ENCODE peak calls at places on chromosomes 6 and 20, in six cellular contexts. J, N, R, B, K and V are unnamed samples.
A peak's percentile ranks its signal among the peaks of the same experiment; 100 is the strongest.

GRCh38 chr20:14332796-14333345 is 4.5 kb downstream of the FLRT3 start:
- DNase-seq in J (no peak), R (no peak), K (no peak), N (no peak), B (no peak), V (no peak)

GRCh38 chr20:49775229-49775693 is 37.4 kb upstream of the SLC9A8 start:
- DNase-seq in J (peak; percentile 72), B (no peak), R (peak; percentile 97), N (peak; percentile 22), K (peak; percentile 98), V (peak; percentile 24)

GRCh38 chr6:2237001-2237400 is 8.4 kb downstream of the GMDS start:
- DNase-seq in R (no peak), N (no peak), K (peak; percentile 90), B (no peak), J (no peak), V (peak; percentile 59)

GRCh38 chr6:139536751-139537617 is 162.5 kb upstream of the CITED2 start:
- DNase-seq in K (peak; percentile 30), N (no peak), J (no peak), R (no peak), B (no peak), V (no peak)

GRCh38 chr6:85464260-85464644 is 14.4 kb downstream of the NT5E start:
- DNase-seq in N (no peak), K (peak; percentile 98), J (no peak), B (no peak), R (peak; percentile 91), V (peak; percentile 88)

GRCh38 chr6:99354983-99355382 is 5.5 kb upstream of the FAXC start:
- DNase-seq in J (no peak), R (no peak), K (no peak), B (no peak), N (no peak), V (no peak)

GRCh38 chr20:33803921-33804337 is 7.2 kb upstream of the CHMP4B start:
- DNase-seq in B (no peak), N (no peak), J (no peak), R (no peak), K (peak; percentile 80), V (peak; percentile 19)

GRCh38 chr6:37077459-37078296 is 72.2 kb downstream of the FGD2 start:
- DNase-seq in R (no peak), B (peak; percentile 35), J (no peak), K (peak; percentile 93), N (peak; percentile 63), V (peak; percentile 94)

GRCh38 chr6:80639243-80639642 is 532.8 kb downstream of the BCKDHB start:
- DNase-seq in J (no peak), B (no peak), R (no peak), K (peak; percentile 25), N (no peak), V (no peak)

GRCh38 chr6:150813319-150813992 is 52.0 kb upstream of the MTHFD1L start:
- DNase-seq in R (no peak), K (peak; percentile 54), N (no peak), B (no peak), J (no peak), V (no peak)

GRCh38 chr6:34391711-34392496 is 565 bp downstream of the NUDT3 start:
- DNase-seq in K (peak; percentile 42), N (peak; percentile 19), B (peak; percentile 74), J (peak; percentile 85), R (no peak), V (no peak)

GRCh38 chr20:51354769-51355319 is 187.7 kb downstream of the NFATC2 start:
- DNase-seq in R (no peak), N (no peak), K (no peak), B (no peak), J (no peak), V (no peak)

GRCh38 chr20:40687384-40688128 is 1.5 kb downstream of the MAFB start:
- DNase-seq in N (peak; percentile 79), B (peak; percentile 67), R (no peak), J (no peak), K (peak; percentile 22), V (no peak)

GRCh38 chr6:38319259-38320255 is 320.2 kb downstream of the BTBD9 start:
- DNase-seq in J (no peak), B (no peak), R (no peak), N (no peak), K (no peak), V (no peak)

GRCh38 chr6:37731888-37732287 is 34.2 kb upstream of the MDGA1 start:
- DNase-seq in R (no peak), N (no peak), B (no peak), J (peak; percentile 82), K (no peak), V (no peak)

GRCh38 chr20:12927489-12927888 is 81.3 kb upstream of the SPTLC3 start:
- DNase-seq in J (no peak), B (no peak), K (no peak), R (no peak), N (no peak), V (no peak)

GRCh38 chr6:21887301-21888185 is 294.0 kb downstream of the SOX4 start:
- DNase-seq in B (no peak), N (no peak), K (peak; percentile 40), R (no peak), J (no peak), V (peak; percentile 11)

GRCh38 chr6:116685437-116685993 is 4.5 kb downstream of the KPNA5 start:
- DNase-seq in R (no peak), B (no peak), K (no peak), J (no peak), N (no peak), V (no peak)

GRCh38 chr6:10033223-10033829 is 381.5 kb downstream of the TFAP2A start:
- DNase-seq in K (peak; percentile 1), J (no peak), R (peak; percentile 70), N (no peak), B (no peak), V (no peak)

GRCh38 chr6:72819609-72820008 is 197.7 kb downstream of the KCNQ5 start:
- DNase-seq in N (no peak), K (no peak), B (no peak), R (no peak), J (peak; percentile 3), V (no peak)

GRCh38 chr6:89508755-89509563 is 76.0 kb downstream of the ANKRD6 start:
- DNase-seq in K (peak; percentile 8), R (no peak), N (no peak), J (no peak), B (no peak), V (no peak)

GRCh38 chr20:57224641-57225138 is 41.8 kb downstream of the BMP7 start:
- DNase-seq in R (no peak), B (no peak), N (peak; percentile 25), J (no peak), K (no peak), V (no peak)

GRCh38 chr20:42483694-42484303 is 705.9 kb downstream of the PTPRT start:
- DNase-seq in N (no peak), R (no peak), K (no peak), J (peak; percentile 67), B (peak; percentile 53), V (no peak)

GRCh38 chr6:44126320-44127149 is 717 bp downstream of the MRPL14 start:
- DNase-seq in K (peak; percentile 68), J (peak; percentile 84), N (peak; percentile 33), R (no peak), B (peak; percentile 77), V (no peak)

DNA sequence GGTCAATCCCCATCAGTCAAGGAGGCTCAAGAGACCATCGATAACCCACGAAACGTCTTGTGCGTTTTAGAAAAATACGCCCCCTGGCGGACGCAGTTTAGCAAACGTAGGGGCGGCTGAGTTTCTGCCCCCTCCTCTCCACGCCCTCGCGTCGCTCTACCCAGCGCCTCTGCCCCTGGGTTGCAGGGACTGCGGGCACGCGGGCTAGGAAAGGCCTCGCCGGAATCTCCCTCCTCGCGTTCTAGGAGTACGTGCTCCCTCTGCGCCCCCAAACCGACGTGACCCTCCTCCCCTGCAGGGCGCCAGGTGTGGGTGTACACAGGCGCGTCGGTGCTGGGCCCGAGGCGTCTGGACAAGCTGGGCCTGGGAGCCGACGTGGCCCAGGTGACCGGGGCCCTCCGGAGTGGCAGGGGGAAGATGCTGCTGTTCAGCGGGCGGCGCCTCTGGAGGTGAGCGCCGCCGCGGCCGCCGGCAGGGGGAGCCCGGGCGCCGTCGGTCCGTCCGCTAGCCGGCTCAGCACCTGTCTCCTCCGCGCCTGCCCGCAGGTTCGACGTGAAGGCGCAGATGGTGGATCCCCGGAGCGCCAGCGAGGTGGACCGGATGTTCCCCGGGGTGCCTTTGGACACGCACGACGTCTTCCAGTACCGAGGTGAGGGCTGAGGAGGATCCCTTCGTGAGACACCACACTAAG is 5.3 kb downstream of the MMP9 start:
- DNase-seq in N (no peak), K (peak; percentile 51), J (peak; percentile 86), R (no peak), B (peak; percentile 69), V (no peak)
- H3K4me3 ChIP-seq in N (no peak overlapping the region), K (no peak overlapping the region), J (peak overlapping the region; percentile 38), R (no peak overlapping the region), B (no peak overlapping the region), V (no peak overlapping the region)

GRCh38 chr6:53312355-53312754 is 36.4 kb downstream of the ELOVL5 start:
- DNase-seq in B (no peak), J (peak; percentile 72), N (no peak), R (no peak), K (no peak), V (no peak)

GRCh38 chr6:53310751-53311585 is 37.8 kb downstream of the ELOVL5 start:
- DNase-seq in K (no peak), B (no peak), J (no peak), R (no peak), N (no peak), V (no peak)

GRCh38 chr6:53309059-53309896 is 39.5 kb downstream of the ELOVL5 start:
- DNase-seq in J (peak; percentile 69), K (peak; percentile 93), B (no peak), N (no peak), R (no peak), V (no peak)

GRCh38 chr6:53309897-53310291 is 38.9 kb downstream of the ELOVL5 start:
- DNase-seq in N (no peak), B (no peak), R (no peak), K (no peak), J (no peak), V (no peak)

DNA sequence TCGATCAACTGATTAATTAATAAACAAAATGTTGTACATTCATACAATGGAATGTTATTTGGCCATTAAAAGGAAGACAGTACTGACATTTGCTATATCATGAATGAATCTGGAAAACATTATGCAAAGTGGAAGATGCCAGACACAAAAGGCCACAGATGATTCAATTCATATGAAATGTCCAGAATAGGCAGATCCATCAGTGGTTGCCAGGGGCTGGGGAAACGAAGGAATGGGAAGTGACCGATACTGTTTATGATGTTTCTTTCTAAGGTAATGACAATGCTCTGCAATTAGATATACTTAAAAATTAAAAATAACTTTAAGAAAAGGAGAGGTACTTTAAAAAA is 37.2 kb downstream of the ELOVL5 start:
- DNase-seq in R (no peak), N (no peak), K (no peak), J (no peak), B (no peak), V (no peak)
- TF ChIP-seq CTCF in R (no peak), N (no peak), K (no peak), J (no peak), B (no peak), V (no peak)

DNA sequence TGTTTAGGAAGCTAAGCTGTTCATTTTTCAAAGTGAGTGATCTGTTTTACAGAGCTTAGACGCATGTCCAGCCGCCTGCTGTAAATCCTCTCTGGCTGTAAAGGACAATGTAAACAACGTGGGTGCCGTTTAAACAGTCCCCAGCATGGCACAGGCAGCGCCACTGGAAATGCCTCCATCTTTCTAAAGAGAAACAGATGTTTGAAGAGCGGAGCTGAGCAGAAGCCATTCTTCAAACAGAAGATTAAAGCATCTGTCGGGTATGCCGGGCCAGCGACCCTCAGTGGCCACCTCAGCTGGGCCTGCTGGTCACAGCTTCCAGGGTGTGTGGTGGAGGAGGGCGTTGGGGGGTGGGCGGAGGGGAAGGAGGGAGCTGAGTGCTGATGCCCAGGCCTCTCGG is 138.6 kb downstream of the ERMARD start:
- DNase-seq in R (no peak), N (no peak), B (no peak), K (no peak), J (no peak), V (no peak)
- H3K4me3 ChIP-seq in R (no peak overlapping the region), N (no peak overlapping the region), B (no peak overlapping the region), K (no peak overlapping the region), J (no peak overlapping the region), V (no peak overlapping the region)

GRCh38 chr6:703562-703961 is 10.6 kb upstream of the EXOC2 start:
- DNase-seq in K (no peak), R (no peak), N (no peak), B (no peak), J (no peak), V (no peak)
- TF ChIP-seq CTCF in K (no peak), R (no peak), N (no peak), B (no peak), J (no peak), V (no peak)